ENCODE peak calls at places on chromosomes 13 and 19, in ten cellular contexts. One of them, this sample, is unnamed.

GRCh38 chr13:74774252-74774651 is 640.0 kb upstream of the KLF12 start:
- DNase-seq in activated naive CD8-positive, alpha-beta T cell treated with anti-CD3 and anti-CD28 coated beads for 36 hours: no peak
- DNase-seq in effector CD4-positive, alpha-beta T cell: no peak
- DNase-seq in NCI-H2171: no peak
- DNase-seq in stimulated activated CD8-positive, alpha-beta memory T cell treated with anti-CD3 and anti-CD28 coated beads, Interleukin-12 subunit alpha, Interleukin-12 subunit beta, amount 100 ng/mL, for 4 hours: no peak
- DNase-seq in aorta: no peak
- DNase-seq in Calu3: no peak
- DNase-seq in LoVo: no peak
- DNase-seq in glutamatergic neuron: no peak
- DNase-seq in stimulated activated CD4-positive, alpha-beta T cell treated with anti-CD3 and anti-CD28 coated beads, Interleukin-1b, Interleukin-23, amount 100 ng/mL, for 24 hours: no peak
- DNase-seq in this sample: no peak

GRCh38 chr19:13056052-13056660 is 46.5 kb downstream of the LYL1 start:
- DNase-seq in activated naive CD8-positive, alpha-beta T cell treated with anti-CD3 and anti-CD28 coated beads for 36 hours: no peak
- DNase-seq in effector CD4-positive, alpha-beta T cell: no peak
- DNase-seq in NCI-H2171: no peak
- DNase-seq in stimulated activated CD8-positive, alpha-beta memory T cell treated with anti-CD3 and anti-CD28 coated beads, Interleukin-12 subunit alpha, Interleukin-12 subunit beta, amount 100 ng/mL, for 4 hours: no peak
- DNase-seq in aorta: peak; percentile 83
- DNase-seq in Calu3: peak; percentile 45
- DNase-seq in LoVo: no peak
- DNase-seq in glutamatergic neuron: no peak
- DNase-seq in stimulated activated CD4-positive, alpha-beta T cell treated with anti-CD3 and anti-CD28 coated beads, Interleukin-1b, Interleukin-23, amount 100 ng/mL, for 24 hours: no peak
- DNase-seq in this sample: no peak

GRCh38 chr13:113162783-113163685 is 4.6 kb downstream of the PROZ start:
- DNase-seq in activated naive CD8-positive, alpha-beta T cell treated with anti-CD3 and anti-CD28 coated beads for 36 hours: peak; percentile 18
- DNase-seq in effector CD4-positive, alpha-beta T cell: no peak
- DNase-seq in NCI-H2171: peak; percentile 44
- DNase-seq in stimulated activated CD8-positive, alpha-beta memory T cell treated with anti-CD3 and anti-CD28 coated beads, Interleukin-12 subunit alpha, Interleukin-12 subunit beta, amount 100 ng/mL, for 4 hours: no peak
- DNase-seq in aorta: no peak
- DNase-seq in Calu3: no peak
- DNase-seq in LoVo: no peak
- DNase-seq in glutamatergic neuron: no peak
- DNase-seq in stimulated activated CD4-positive, alpha-beta T cell treated with anti-CD3 and anti-CD28 coated beads, Interleukin-1b, Interleukin-23, amount 100 ng/mL, for 24 hours: no peak
- DNase-seq in this sample: no peak

GRCh38 chr19:1540353-1540925 is 16.6 kb downstream of the PLK5 start:
- DNase-seq in activated naive CD8-positive, alpha-beta T cell treated with anti-CD3 and anti-CD28 coated beads for 36 hours: no peak
- DNase-seq in effector CD4-positive, alpha-beta T cell: no peak
- DNase-seq in NCI-H2171: no peak
- DNase-seq in stimulated activated CD8-positive, alpha-beta memory T cell treated with anti-CD3 and anti-CD28 coated beads, Interleukin-12 subunit alpha, Interleukin-12 subunit beta, amount 100 ng/mL, for 4 hours: no peak
- DNase-seq in aorta: no peak
- DNase-seq in Calu3: no peak
- DNase-seq in LoVo: no peak
- DNase-seq in glutamatergic neuron: no peak
- DNase-seq in stimulated activated CD4-positive, alpha-beta T cell treated with anti-CD3 and anti-CD28 coated beads, Interleukin-1b, Interleukin-23, amount 100 ng/mL, for 24 hours: no peak
- DNase-seq in this sample: no peak

GRCh38 chr19:54430306-54431254 is 15.3 kb downstream of the TTYH1 start:
- DNase-seq in activated naive CD8-positive, alpha-beta T cell treated with anti-CD3 and anti-CD28 coated beads for 36 hours: peak; percentile 51
- DNase-seq in effector CD4-positive, alpha-beta T cell: no peak
- DNase-seq in NCI-H2171: no peak
- DNase-seq in stimulated activated CD8-positive, alpha-beta memory T cell treated with anti-CD3 and anti-CD28 coated beads, Interleukin-12 subunit alpha, Interleukin-12 subunit beta, amount 100 ng/mL, for 4 hours: peak; percentile 31
- DNase-seq in aorta: no peak
- DNase-seq in Calu3: peak; percentile 80
- DNase-seq in LoVo: peak; percentile 50
- DNase-seq in glutamatergic neuron: peak; percentile 86
- DNase-seq in stimulated activated CD4-positive, alpha-beta T cell treated with anti-CD3 and anti-CD28 coated beads, Interleukin-1b, Interleukin-23, amount 100 ng/mL, for 24 hours: peak; percentile 18
- DNase-seq in this sample: no peak

GRCh38 chr13:78121001-78121400 is 202.4 kb upstream of the EDNRB start:
- DNase-seq in activated naive CD8-positive, alpha-beta T cell treated with anti-CD3 and anti-CD28 coated beads for 36 hours: no peak
- DNase-seq in effector CD4-positive, alpha-beta T cell: no peak
- DNase-seq in NCI-H2171: no peak
- DNase-seq in stimulated activated CD8-positive, alpha-beta memory T cell treated with anti-CD3 and anti-CD28 coated beads, Interleukin-12 subunit alpha, Interleukin-12 subunit beta, amount 100 ng/mL, for 4 hours: no peak
- DNase-seq in aorta: no peak
- DNase-seq in Calu3: no peak
- DNase-seq in LoVo: no peak
- DNase-seq in glutamatergic neuron: no peak
- DNase-seq in stimulated activated CD4-positive, alpha-beta T cell treated with anti-CD3 and anti-CD28 coated beads, Interleukin-1b, Interleukin-23, amount 100 ng/mL, for 24 hours: no peak
- DNase-seq in this sample: no peak

GRCh38 chr13:46633416-46633815 is 80.4 kb downstream of the LRCH1 start:
- DNase-seq in activated naive CD8-positive, alpha-beta T cell treated with anti-CD3 and anti-CD28 coated beads for 36 hours: no peak
- DNase-seq in effector CD4-positive, alpha-beta T cell: no peak
- DNase-seq in NCI-H2171: no peak
- DNase-seq in stimulated activated CD8-positive, alpha-beta memory T cell treated with anti-CD3 and anti-CD28 coated beads, Interleukin-12 subunit alpha, Interleukin-12 subunit beta, amount 100 ng/mL, for 4 hours: no peak
- DNase-seq in aorta: no peak
- DNase-seq in Calu3: no peak
- DNase-seq in LoVo: no peak
- DNase-seq in glutamatergic neuron: no peak
- DNase-seq in stimulated activated CD4-positive, alpha-beta T cell treated with anti-CD3 and anti-CD28 coated beads, Interleukin-1b, Interleukin-23, amount 100 ng/mL, for 24 hours: no peak
- DNase-seq in this sample: no peak

GRCh38 chr13:66689037-66689619 is 541.0 kb downstream of the PCDH9 start:
- DNase-seq in activated naive CD8-positive, alpha-beta T cell treated with anti-CD3 and anti-CD28 coated beads for 36 hours: no peak
- DNase-seq in effector CD4-positive, alpha-beta T cell: no peak
- DNase-seq in NCI-H2171: no peak
- DNase-seq in stimulated activated CD8-positive, alpha-beta memory T cell treated with anti-CD3 and anti-CD28 coated beads, Interleukin-12 subunit alpha, Interleukin-12 subunit beta, amount 100 ng/mL, for 4 hours: no peak
- DNase-seq in aorta: no peak
- DNase-seq in Calu3: no peak
- DNase-seq in LoVo: no peak
- DNase-seq in glutamatergic neuron: no peak
- DNase-seq in stimulated activated CD4-positive, alpha-beta T cell treated with anti-CD3 and anti-CD28 coated beads, Interleukin-1b, Interleukin-23, amount 100 ng/mL, for 24 hours: no peak
- DNase-seq in this sample: no peak

GRCh38 chr13:113120300-113121182 is 2.1 kb upstream of the F10 start:
- DNase-seq in activated naive CD8-positive, alpha-beta T cell treated with anti-CD3 and anti-CD28 coated beads for 36 hours: no peak
- DNase-seq in effector CD4-positive, alpha-beta T cell: no peak
- DNase-seq in NCI-H2171: no peak
- DNase-seq in stimulated activated CD8-positive, alpha-beta memory T cell treated with anti-CD3 and anti-CD28 coated beads, Interleukin-12 subunit alpha, Interleukin-12 subunit beta, amount 100 ng/mL, for 4 hours: no peak
- DNase-seq in aorta: no peak
- DNase-seq in Calu3: no peak
- DNase-seq in LoVo: no peak
- DNase-seq in glutamatergic neuron: peak; percentile 7
- DNase-seq in stimulated activated CD4-positive, alpha-beta T cell treated with anti-CD3 and anti-CD28 coated beads, Interleukin-1b, Interleukin-23, amount 100 ng/mL, for 24 hours: no peak
- DNase-seq in this sample: no peak

GRCh38 chr13:46613409-46614049 is 60.6 kb downstream of the LRCH1 start:
- DNase-seq in activated naive CD8-positive, alpha-beta T cell treated with anti-CD3 and anti-CD28 coated beads for 36 hours: no peak
- DNase-seq in effector CD4-positive, alpha-beta T cell: no peak
- DNase-seq in NCI-H2171: no peak
- DNase-seq in stimulated activated CD8-positive, alpha-beta memory T cell treated with anti-CD3 and anti-CD28 coated beads, Interleukin-12 subunit alpha, Interleukin-12 subunit beta, amount 100 ng/mL, for 4 hours: no peak
- DNase-seq in aorta: no peak
- DNase-seq in Calu3: no peak
- DNase-seq in LoVo: no peak
- DNase-seq in glutamatergic neuron: peak; percentile 47
- DNase-seq in stimulated activated CD4-positive, alpha-beta T cell treated with anti-CD3 and anti-CD28 coated beads, Interleukin-1b, Interleukin-23, amount 100 ng/mL, for 24 hours: no peak
- DNase-seq in this sample: no peak

GRCh38 chr13:29925457-29925856 is 75.0 kb upstream of the UBL3 start:
- DNase-seq in activated naive CD8-positive, alpha-beta T cell treated with anti-CD3 and anti-CD28 coated beads for 36 hours: no peak
- DNase-seq in effector CD4-positive, alpha-beta T cell: no peak
- DNase-seq in NCI-H2171: peak; percentile 21
- DNase-seq in stimulated activated CD8-positive, alpha-beta memory T cell treated with anti-CD3 and anti-CD28 coated beads, Interleukin-12 subunit alpha, Interleukin-12 subunit beta, amount 100 ng/mL, for 4 hours: no peak
- DNase-seq in aorta: peak; percentile 92
- DNase-seq in Calu3: peak; percentile 74
- DNase-seq in LoVo: peak; percentile 69
- DNase-seq in glutamatergic neuron: no peak
- DNase-seq in stimulated activated CD4-positive, alpha-beta T cell treated with anti-CD3 and anti-CD28 coated beads, Interleukin-1b, Interleukin-23, amount 100 ng/mL, for 24 hours: no peak
- DNase-seq in this sample: no peak

GRCh38 chr13:34522818-34523217 is 419.3 kb upstream of the NBEA start:
- DNase-seq in activated naive CD8-positive, alpha-beta T cell treated with anti-CD3 and anti-CD28 coated beads for 36 hours: no peak
- DNase-seq in effector CD4-positive, alpha-beta T cell: no peak
- DNase-seq in NCI-H2171: no peak
- DNase-seq in stimulated activated CD8-positive, alpha-beta memory T cell treated with anti-CD3 and anti-CD28 coated beads, Interleukin-12 subunit alpha, Interleukin-12 subunit beta, amount 100 ng/mL, for 4 hours: no peak
- DNase-seq in aorta: no peak
- DNase-seq in Calu3: no peak
- DNase-seq in LoVo: no peak
- DNase-seq in glutamatergic neuron: no peak
- DNase-seq in stimulated activated CD4-positive, alpha-beta T cell treated with anti-CD3 and anti-CD28 coated beads, Interleukin-1b, Interleukin-23, amount 100 ng/mL, for 24 hours: no peak
- DNase-seq in this sample: no peak

GRCh38 chr19:17488593-17489391 is 18.5 kb downstream of the SLC27A1 start:
- DNase-seq in activated naive CD8-positive, alpha-beta T cell treated with anti-CD3 and anti-CD28 coated beads for 36 hours: peak; percentile 75
- DNase-seq in effector CD4-positive, alpha-beta T cell: peak; percentile 61
- DNase-seq in NCI-H2171: no peak
- DNase-seq in stimulated activated CD8-positive, alpha-beta memory T cell treated with anti-CD3 and anti-CD28 coated beads, Interleukin-12 subunit alpha, Interleukin-12 subunit beta, amount 100 ng/mL, for 4 hours: peak; percentile 64
- DNase-seq in aorta: peak; percentile 73
- DNase-seq in Calu3: peak; percentile 28
- DNase-seq in LoVo: peak; percentile 56
- DNase-seq in glutamatergic neuron: peak; percentile 86
- DNase-seq in stimulated activated CD4-positive, alpha-beta T cell treated with anti-CD3 and anti-CD28 coated beads, Interleukin-1b, Interleukin-23, amount 100 ng/mL, for 24 hours: peak; percentile 37
- DNase-seq in this sample: no peak

GRCh38 chr19:43664008-43664407 is 6.0 kb downstream of the PLAUR start:
- DNase-seq in activated naive CD8-positive, alpha-beta T cell treated with anti-CD3 and anti-CD28 coated beads for 36 hours: no peak
- DNase-seq in effector CD4-positive, alpha-beta T cell: peak; percentile 32
- DNase-seq in NCI-H2171: no peak
- DNase-seq in stimulated activated CD8-positive, alpha-beta memory T cell treated with anti-CD3 and anti-CD28 coated beads, Interleukin-12 subunit alpha, Interleukin-12 subunit beta, amount 100 ng/mL, for 4 hours: no peak
- DNase-seq in aorta: peak; percentile 64
- DNase-seq in Calu3: no peak
- DNase-seq in LoVo: no peak
- DNase-seq in glutamatergic neuron: no peak
- DNase-seq in stimulated activated CD4-positive, alpha-beta T cell treated with anti-CD3 and anti-CD28 coated beads, Interleukin-1b, Interleukin-23, amount 100 ng/mL, for 24 hours: no peak
- DNase-seq in this sample: no peak

GRCh38 chr19:4851551-4852290 is 15.7 kb downstream of the PLIN3 start:
- DNase-seq in activated naive CD8-positive, alpha-beta T cell treated with anti-CD3 and anti-CD28 coated beads for 36 hours: peak; percentile 77
- DNase-seq in effector CD4-positive, alpha-beta T cell: peak; percentile 72
- DNase-seq in NCI-H2171: no peak
- DNase-seq in stimulated activated CD8-positive, alpha-beta memory T cell treated with anti-CD3 and anti-CD28 coated beads, Interleukin-12 subunit alpha, Interleukin-12 subunit beta, amount 100 ng/mL, for 4 hours: peak; percentile 56
- DNase-seq in aorta: peak; percentile 79
- DNase-seq in Calu3: peak; percentile 61
- DNase-seq in LoVo: peak; percentile 37
- DNase-seq in glutamatergic neuron: peak; percentile 89
- DNase-seq in stimulated activated CD4-positive, alpha-beta T cell treated with anti-CD3 and anti-CD28 coated beads, Interleukin-1b, Interleukin-23, amount 100 ng/mL, for 24 hours: peak; percentile 65
- DNase-seq in this sample: no peak

GRCh38 chr13:110923086-110923485 is 8.2 kb upstream of the ANKRD10 start:
- DNase-seq in activated naive CD8-positive, alpha-beta T cell treated with anti-CD3 and anti-CD28 coated beads for 36 hours: no peak
- DNase-seq in effector CD4-positive, alpha-beta T cell: no peak
- DNase-seq in NCI-H2171: no peak
- DNase-seq in stimulated activated CD8-positive, alpha-beta memory T cell treated with anti-CD3 and anti-CD28 coated beads, Interleukin-12 subunit alpha, Interleukin-12 subunit beta, amount 100 ng/mL, for 4 hours: no peak
- DNase-seq in aorta: no peak
- DNase-seq in Calu3: no peak
- DNase-seq in LoVo: no peak
- DNase-seq in glutamatergic neuron: no peak
- DNase-seq in stimulated activated CD4-positive, alpha-beta T cell treated with anti-CD3 and anti-CD28 coated beads, Interleukin-1b, Interleukin-23, amount 100 ng/mL, for 24 hours: no peak
- DNase-seq in this sample: no peak

GRCh38 chr13:109533350-109533749 is 253.0 kb downstream of the IRS2 start:
- DNase-seq in activated naive CD8-positive, alpha-beta T cell treated with anti-CD3 and anti-CD28 coated beads for 36 hours: no peak
- DNase-seq in effector CD4-positive, alpha-beta T cell: no peak
- DNase-seq in NCI-H2171: no peak
- DNase-seq in stimulated activated CD8-positive, alpha-beta memory T cell treated with anti-CD3 and anti-CD28 coated beads, Interleukin-12 subunit alpha, Interleukin-12 subunit beta, amount 100 ng/mL, for 4 hours: no peak
- DNase-seq in aorta: no peak
- DNase-seq in Calu3: no peak
- DNase-seq in LoVo: no peak
- DNase-seq in glutamatergic neuron: no peak
- DNase-seq in stimulated activated CD4-positive, alpha-beta T cell treated with anti-CD3 and anti-CD28 coated beads, Interleukin-1b, Interleukin-23, amount 100 ng/mL, for 24 hours: no peak
- DNase-seq in this sample: no peak

GRCh38 chr13:77599351-77599750 is 63.8 kb downstream of the SCEL start:
- DNase-seq in activated naive CD8-positive, alpha-beta T cell treated with anti-CD3 and anti-CD28 coated beads for 36 hours: no peak
- DNase-seq in effector CD4-positive, alpha-beta T cell: no peak
- DNase-seq in NCI-H2171: peak; percentile 56
- DNase-seq in stimulated activated CD8-positive, alpha-beta memory T cell treated with anti-CD3 and anti-CD28 coated beads, Interleukin-12 subunit alpha, Interleukin-12 subunit beta, amount 100 ng/mL, for 4 hours: no peak
- DNase-seq in aorta: no peak
- DNase-seq in Calu3: no peak
- DNase-seq in LoVo: no peak
- DNase-seq in glutamatergic neuron: no peak
- DNase-seq in stimulated activated CD4-positive, alpha-beta T cell treated with anti-CD3 and anti-CD28 coated beads, Interleukin-1b, Interleukin-23, amount 100 ng/mL, for 24 hours: no peak
- DNase-seq in this sample: no peak

GRCh38 chr19:3409346-3410064 is 43.1 kb downstream of the NFIC start:
- DNase-seq in activated naive CD8-positive, alpha-beta T cell treated with anti-CD3 and anti-CD28 coated beads for 36 hours: no peak
- DNase-seq in effector CD4-positive, alpha-beta T cell: no peak
- DNase-seq in NCI-H2171: no peak
- DNase-seq in stimulated activated CD8-positive, alpha-beta memory T cell treated with anti-CD3 and anti-CD28 coated beads, Interleukin-12 subunit alpha, Interleukin-12 subunit beta, amount 100 ng/mL, for 4 hours: no peak
- DNase-seq in aorta: no peak
- DNase-seq in Calu3: no peak
- DNase-seq in LoVo: no peak
- DNase-seq in glutamatergic neuron: no peak
- DNase-seq in stimulated activated CD4-positive, alpha-beta T cell treated with anti-CD3 and anti-CD28 coated beads, Interleukin-1b, Interleukin-23, amount 100 ng/mL, for 24 hours: no peak
- DNase-seq in this sample: no peak

GRCh38 chr19:43784981-43785808 is 4.4 kb upstream of the KCNN4 start:
- DNase-seq in activated naive CD8-positive, alpha-beta T cell treated with anti-CD3 and anti-CD28 coated beads for 36 hours: peak; percentile 53
- DNase-seq in effector CD4-positive, alpha-beta T cell: peak; percentile 39
- DNase-seq in NCI-H2171: no peak
- DNase-seq in stimulated activated CD8-positive, alpha-beta memory T cell treated with anti-CD3 and anti-CD28 coated beads, Interleukin-12 subunit alpha, Interleukin-12 subunit beta, amount 100 ng/mL, for 4 hours: no peak
- DNase-seq in aorta: peak; percentile 70
- DNase-seq in Calu3: peak; percentile 81
- DNase-seq in LoVo: peak; percentile 78
- DNase-seq in glutamatergic neuron: peak; percentile 63
- DNase-seq in stimulated activated CD4-positive, alpha-beta T cell treated with anti-CD3 and anti-CD28 coated beads, Interleukin-1b, Interleukin-23, amount 100 ng/mL, for 24 hours: no peak
- DNase-seq in this sample: peak; percentile 31

GRCh38 chr19:49442793-49443365 is 1.6 kb upstream of the SLC17A7 start:
- DNase-seq in activated naive CD8-positive, alpha-beta T cell treated with anti-CD3 and anti-CD28 coated beads for 36 hours: peak; percentile 59
- DNase-seq in effector CD4-positive, alpha-beta T cell: peak; percentile 39
- DNase-seq in NCI-H2171: peak; percentile 98
- DNase-seq in stimulated activated CD8-positive, alpha-beta memory T cell treated with anti-CD3 and anti-CD28 coated beads, Interleukin-12 subunit alpha, Interleukin-12 subunit beta, amount 100 ng/mL, for 4 hours: no peak
- DNase-seq in aorta: peak; percentile 97
- DNase-seq in Calu3: peak; percentile 96
- DNase-seq in LoVo: peak; percentile 93
- DNase-seq in glutamatergic neuron: peak; percentile 100
- DNase-seq in stimulated activated CD4-positive, alpha-beta T cell treated with anti-CD3 and anti-CD28 coated beads, Interleukin-1b, Interleukin-23, amount 100 ng/mL, for 24 hours: no peak
- DNase-seq in this sample: peak; percentile 50

GRCh38 chr13:50866817-50867640 is 23.5 kb upstream of the DLEU7 start:
- DNase-seq in activated naive CD8-positive, alpha-beta T cell treated with anti-CD3 and anti-CD28 coated beads for 36 hours: no peak
- DNase-seq in effector CD4-positive, alpha-beta T cell: no peak
- DNase-seq in NCI-H2171: no peak
- DNase-seq in stimulated activated CD8-positive, alpha-beta memory T cell treated with anti-CD3 and anti-CD28 coated beads, Interleukin-12 subunit alpha, Interleukin-12 subunit beta, amount 100 ng/mL, for 4 hours: no peak
- DNase-seq in aorta: no peak
- DNase-seq in Calu3: no peak
- DNase-seq in LoVo: no peak
- DNase-seq in glutamatergic neuron: no peak
- DNase-seq in stimulated activated CD4-positive, alpha-beta T cell treated with anti-CD3 and anti-CD28 coated beads, Interleukin-1b, Interleukin-23, amount 100 ng/mL, for 24 hours: no peak
- DNase-seq in this sample: no peak

GRCh38 chr19:11204076-11204602 is 6.8 kb upstream of the KANK2 start:
- DNase-seq in activated naive CD8-positive, alpha-beta T cell treated with anti-CD3 and anti-CD28 coated beads for 36 hours: no peak
- DNase-seq in effector CD4-positive, alpha-beta T cell: no peak
- DNase-seq in NCI-H2171: no peak
- DNase-seq in stimulated activated CD8-positive, alpha-beta memory T cell treated with anti-CD3 and anti-CD28 coated beads, Interleukin-12 subunit alpha, Interleukin-12 subunit beta, amount 100 ng/mL, for 4 hours: no peak
- DNase-seq in aorta: no peak
- DNase-seq in Calu3: no peak
- DNase-seq in LoVo: no peak
- DNase-seq in glutamatergic neuron: no peak
- DNase-seq in stimulated activated CD4-positive, alpha-beta T cell treated with anti-CD3 and anti-CD28 coated beads, Interleukin-1b, Interleukin-23, amount 100 ng/mL, for 24 hours: no peak
- DNase-seq in this sample: no peak

GRCh38 chr19:42242071-42242511 is 311 bp downstream of the GSK3A start:
- DNase-seq in activated naive CD8-positive, alpha-beta T cell treated with anti-CD3 and anti-CD28 coated beads for 36 hours: no peak
- DNase-seq in effector CD4-positive, alpha-beta T cell: no peak
- DNase-seq in NCI-H2171: no peak
- DNase-seq in stimulated activated CD8-positive, alpha-beta memory T cell treated with anti-CD3 and anti-CD28 coated beads, Interleukin-12 subunit alpha, Interleukin-12 subunit beta, amount 100 ng/mL, for 4 hours: no peak
- DNase-seq in aorta: peak; percentile 69
- DNase-seq in Calu3: peak; percentile 33
- DNase-seq in LoVo: no peak
- DNase-seq in glutamatergic neuron: no peak
- DNase-seq in stimulated activated CD4-positive, alpha-beta T cell treated with anti-CD3 and anti-CD28 coated beads, Interleukin-1b, Interleukin-23, amount 100 ng/mL, for 24 hours: no peak
- DNase-seq in this sample: no peak

GRCh38 chr13:65660696-65661095 is 1569.4 kb downstream of the PCDH9 start:
- DNase-seq in activated naive CD8-positive, alpha-beta T cell treated with anti-CD3 and anti-CD28 coated beads for 36 hours: no peak
- DNase-seq in effector CD4-positive, alpha-beta T cell: no peak
- DNase-seq in NCI-H2171: no peak
- DNase-seq in stimulated activated CD8-positive, alpha-beta memory T cell treated with anti-CD3 and anti-CD28 coated beads, Interleukin-12 subunit alpha, Interleukin-12 subunit beta, amount 100 ng/mL, for 4 hours: no peak
- DNase-seq in aorta: no peak
- DNase-seq in Calu3: no peak
- DNase-seq in LoVo: no peak
- DNase-seq in glutamatergic neuron: no peak
- DNase-seq in stimulated activated CD4-positive, alpha-beta T cell treated with anti-CD3 and anti-CD28 coated beads, Interleukin-1b, Interleukin-23, amount 100 ng/mL, for 24 hours: no peak
- DNase-seq in this sample: no peak

GRCh38 chr13:74134777-74135305 is 637 bp upstream of the KLF12 start:
- DNase-seq in activated naive CD8-positive, alpha-beta T cell treated with anti-CD3 and anti-CD28 coated beads for 36 hours: peak; percentile 80
- DNase-seq in effector CD4-positive, alpha-beta T cell: peak; percentile 64
- DNase-seq in NCI-H2171: peak; percentile 79
- DNase-seq in stimulated activated CD8-positive, alpha-beta memory T cell treated with anti-CD3 and anti-CD28 coated beads, Interleukin-12 subunit alpha, Interleukin-12 subunit beta, amount 100 ng/mL, for 4 hours: peak; percentile 59
- DNase-seq in aorta: peak; percentile 71
- DNase-seq in Calu3: peak; percentile 41
- DNase-seq in LoVo: peak; percentile 50
- DNase-seq in glutamatergic neuron: peak; percentile 67
- DNase-seq in stimulated activated CD4-positive, alpha-beta T cell treated with anti-CD3 and anti-CD28 coated beads, Interleukin-1b, Interleukin-23, amount 100 ng/mL, for 24 hours: peak; percentile 50
- DNase-seq in this sample: no peak

GRCh38 chr13:100338265-100338664 is 249.4 kb downstream of the PCCA start:
- DNase-seq in activated naive CD8-positive, alpha-beta T cell treated with anti-CD3 and anti-CD28 coated beads for 36 hours: no peak
- DNase-seq in effector CD4-positive, alpha-beta T cell: no peak
- DNase-seq in NCI-H2171: no peak
- DNase-seq in stimulated activated CD8-positive, alpha-beta memory T cell treated with anti-CD3 and anti-CD28 coated beads, Interleukin-12 subunit alpha, Interleukin-12 subunit beta, amount 100 ng/mL, for 4 hours: no peak
- DNase-seq in aorta: no peak
- DNase-seq in Calu3: no peak
- DNase-seq in LoVo: no peak
- DNase-seq in glutamatergic neuron: no peak
- DNase-seq in stimulated activated CD4-positive, alpha-beta T cell treated with anti-CD3 and anti-CD28 coated beads, Interleukin-1b, Interleukin-23, amount 100 ng/mL, for 24 hours: no peak
- DNase-seq in this sample: peak; percentile 59

This sample was measured in smooth muscle cell of the brain vasculature.